ENCODE peak calls at places on chromosome 9, in six cellular contexts. G is frontal cortex; Y is uterus; M is prostate gland; O is naive thymus-derived CD4-positive, alpha-beta T cell; H is tibial artery. F is an unnamed sample.

GRCh38 chr9:91246842-91247241 is 114.9 kb downstream of the AUH start:
- DNase-seq in G (no peak), O (no peak), H (no peak), Y (no peak), M (no peak), F (no peak)

GRCh38 chr9:120892748-120893584 is 16.0 kb upstream of the PHF19 start:
- DNase-seq in H (no peak), Y (no peak), G (no peak), M (no peak), O (peak), F (no peak)

GRCh38 chr9:136991993-136992818 is at the start of gene PAXX:
- DNase-seq in O (peak), M (peak), G (peak), Y (peak), H (peak), F (peak)

GRCh38 chr9:121889990-121890563 is 203.0 kb downstream of the TTLL11 start:
- DNase-seq in H (no peak), G (no peak), M (no peak), Y (no peak), O (no peak), F (no peak)

GRCh38 chr9:129336601-129337286 is 158.7 kb upstream of the IER5L start:
- DNase-seq in O (peak), M (peak), Y (peak), H (no peak), G (no peak), F (no peak)

GRCh38 chr9:111700776-111701175 is 39.4 kb downstream of the GNG10 start:
- DNase-seq in H (no peak), Y (no peak), O (no peak), M (no peak), G (no peak), F (no peak)

GRCh38 chr9:115262477-115262876 is 144.5 kb upstream of the TNC start:
- DNase-seq in Y (peak), O (no peak), G (no peak), M (peak), H (no peak), F (no peak)

GRCh38 chr9:121861501-121862180 is 210.2 kb downstream of the DAB2IP start:
- DNase-seq in Y (peak), G (peak), H (no peak), O (no peak), M (no peak), F (no peak)

GRCh38 chr9:130995399-130995941 is 13.5 kb upstream of the LAMC3 start:
- DNase-seq in O (no peak), M (no peak), G (no peak), H (peak), Y (no peak), F (no peak)

GRCh38 chr9:123206064-123206463 is 62.3 kb downstream of the STRBP start:
- DNase-seq in O (no peak), Y (no peak), G (no peak), H (no peak), M (no peak), F (no peak)

GRCh38 chr9:13354733-13355132 is 75.2 kb upstream of the MPDZ start:
- DNase-seq in H (no peak), O (no peak), G (no peak), M (no peak), Y (no peak), F (no peak)

GRCh38 chr9:75152416-75152815 is 64.1 kb downstream of the OSTF1 start:
- DNase-seq in Y (no peak), H (no peak), M (no peak), G (no peak), O (peak), F (no peak)

GRCh38 chr9:136990233-136990911 is 1.9 kb upstream of the PAXX start:
- DNase-seq in H (no peak), G (no peak), M (no peak), Y (no peak), O (no peak), F (no peak)

GRCh38 chr9:2116073-2116472 is 100.9 kb downstream of the SMARCA2 start:
- DNase-seq in O (no peak), H (no peak), G (no peak), M (no peak), Y (no peak), F (no peak)

GRCh38 chr9:22240619-22241018 is 206.0 kb upstream of the DMRTA1 start:
- DNase-seq in Y (no peak), H (no peak), G (no peak), O (no peak), M (no peak), F (no peak)

GRCh38 chr9:98236881-98237487 is 18.5 kb downstream of the TBC1D2 start:
- DNase-seq in O (no peak), M (no peak), H (no peak), G (no peak), Y (no peak), F (no peak)

GRCh38 chr9:8412327-8412726 is 612.7 kb upstream of the DMAC1 start:
- DNase-seq in O (no peak), M (no peak), Y (no peak), H (no peak), G (no peak), F (no peak)

GRCh38 chr9:109507421-109507838 is 9.3 kb upstream of the PTPN3 start:
- DNase-seq in Y (peak), O (no peak), M (no peak), G (no peak), H (peak), F (no peak)

GRCh38 chr9:94847486-94847885 is 121.0 kb downstream of the AOPEP start:
- DNase-seq in M (no peak), Y (no peak), O (no peak), G (no peak), H (no peak), F (no peak)

GRCh38 chr9:89204811-89205210 is 26.2 kb upstream of the SHC3 start:
- DNase-seq in G (no peak), M (no peak), O (no peak), Y (no peak), H (no peak), F (no peak)

GRCh38 chr9:106862946-106863740 is at the start of gene ZNF462:
- DNase-seq in Y (peak), H (no peak), M (peak), G (no peak), O (no peak), F (peak)

GRCh38 chr9:13364271-13364670 is 84.8 kb upstream of the MPDZ start:
- DNase-seq in Y (no peak), G (no peak), H (no peak), M (no peak), O (no peak), F (no peak)

GRCh38 chr9:120712539-120713031 is 1.7 kb downstream of the MEGF9 start:
- DNase-seq in O (no peak), Y (no peak), G (no peak), M (no peak), H (no peak), F (peak)

GRCh38 chr9:71223953-71224538 is 102.6 kb upstream of the TRPM3 start:
- DNase-seq in Y (no peak), G (no peak), O (no peak), M (no peak), H (no peak), F (no peak)

GRCh38 chr9:112029921-112030444 is 133.4 kb downstream of the UGCG start:
- DNase-seq in Y (no peak), M (no peak), H (no peak), G (no peak), O (no peak), F (no peak)

GRCh38 chr9:87607859-87608258 is 110.2 kb downstream of the DAPK1 start:
- DNase-seq in Y (no peak), H (no peak), G (no peak), M (no peak), O (no peak), F (no peak)

GRCh38 chr9:6788175-6789016 is 30.6 kb downstream of the KDM4C start:
- DNase-seq in G (peak), H (no peak), Y (no peak), M (no peak), O (no peak), F (no peak)

GRCh38 chr9:125418404-125418803 is 156.8 kb downstream of the GAPVD1 start:
- DNase-seq in Y (no peak), O (no peak), H (no peak), G (no peak), M (no peak), F (no peak)

GRCh38 chr9:136395345-136396218 is 4.4 kb downstream of the SNAPC4 start:
- DNase-seq in O (no peak), H (no peak), Y (no peak), M (no peak), G (no peak), F (no peak)

GRCh38 chr9:81634915-81635516 is 54.3 kb downstream of the TLE1 start:
- DNase-seq in O (no peak), M (no peak), H (no peak), G (no peak), Y (no peak), F (no peak)

GRCh38 chr9:132411091-132411508 is 1.1 kb downstream of the CFAP77 start:
- DNase-seq in O (peak), Y (no peak), G (peak), M (peak), H (no peak), F (no peak)

F was measured in hypothalamus.